ENCODE peak calls at places on chromosome 11, in six cellular contexts. One of them, this sample, is unnamed.

GRCh38 chr11:90134420-90135003 is at the start of gene NAALAD2:
- DNase-seq in RPMI8226: no peak
- DNase-seq in iPS-NIHi11: peak
- DNase-seq in activated CD4-positive, alpha-beta T cell treated with anti-CD3 and anti-CD28 coated beads for 24 hours: no peak
- DNase-seq in GM03348: peak
- DNase-seq in activated T-helper 9 cell treated with anti-CD3 and anti-CD28 coated beads, Interleukin-2, amount 50 U/mL, for 16 hours: no peak
- DNase-seq in this sample: peak

GRCh38 chr11:58805065-58805464 is 39.4 kb downstream of the GLYATL2 start:
- DNase-seq in RPMI8226: no peak
- DNase-seq in iPS-NIHi11: no peak
- DNase-seq in activated CD4-positive, alpha-beta T cell treated with anti-CD3 and anti-CD28 coated beads for 24 hours: no peak
- DNase-seq in GM03348: peak
- DNase-seq in activated T-helper 9 cell treated with anti-CD3 and anti-CD28 coated beads, Interleukin-2, amount 50 U/mL, for 16 hours: no peak
- DNase-seq in this sample: no peak

GRCh38 chr11:12724301-12725046 is 50.3 kb downstream of the TEAD1 start:
- DNase-seq in RPMI8226: peak
- DNase-seq in iPS-NIHi11: peak
- DNase-seq in activated CD4-positive, alpha-beta T cell treated with anti-CD3 and anti-CD28 coated beads for 24 hours: no peak
- DNase-seq in GM03348: no peak
- DNase-seq in activated T-helper 9 cell treated with anti-CD3 and anti-CD28 coated beads, Interleukin-2, amount 50 U/mL, for 16 hours: no peak
- DNase-seq in this sample: peak

GRCh38 chr11:76637491-76638266 is 32.9 kb downstream of the LRRC32 start:
- DNase-seq in RPMI8226: peak
- DNase-seq in iPS-NIHi11: no peak
- DNase-seq in activated CD4-positive, alpha-beta T cell treated with anti-CD3 and anti-CD28 coated beads for 24 hours: no peak
- DNase-seq in GM03348: no peak
- DNase-seq in activated T-helper 9 cell treated with anti-CD3 and anti-CD28 coated beads, Interleukin-2, amount 50 U/mL, for 16 hours: no peak
- DNase-seq in this sample: peak

GRCh38 chr11:121652982-121653381 is 200.2 kb upstream of the SORL1-AS1 start:
- DNase-seq in RPMI8226: no peak
- DNase-seq in iPS-NIHi11: peak
- DNase-seq in activated CD4-positive, alpha-beta T cell treated with anti-CD3 and anti-CD28 coated beads for 24 hours: no peak
- DNase-seq in GM03348: peak
- DNase-seq in activated T-helper 9 cell treated with anti-CD3 and anti-CD28 coated beads, Interleukin-2, amount 50 U/mL, for 16 hours: no peak
- DNase-seq in this sample: no peak

GRCh38 chr11:73311394-73311869 is 3.4 kb downstream of the ARHGEF17 start:
- DNase-seq in RPMI8226: no peak
- DNase-seq in iPS-NIHi11: no peak
- DNase-seq in activated CD4-positive, alpha-beta T cell treated with anti-CD3 and anti-CD28 coated beads for 24 hours: no peak
- DNase-seq in GM03348: no peak
- DNase-seq in activated T-helper 9 cell treated with anti-CD3 and anti-CD28 coated beads, Interleukin-2, amount 50 U/mL, for 16 hours: no peak
- DNase-seq in this sample: peak

GRCh38 chr11:45934580-45935318 is 12.3 kb downstream of the LARGE2 start:
- DNase-seq in RPMI8226: no peak
- DNase-seq in iPS-NIHi11: no peak
- DNase-seq in activated CD4-positive, alpha-beta T cell treated with anti-CD3 and anti-CD28 coated beads for 24 hours: no peak
- DNase-seq in GM03348: no peak
- DNase-seq in activated T-helper 9 cell treated with anti-CD3 and anti-CD28 coated beads, Interleukin-2, amount 50 U/mL, for 16 hours: no peak
- DNase-seq in this sample: no peak

GRCh38 chr11:129435499-129436245 is 60.0 kb downstream of the BARX2 start:
- DNase-seq in RPMI8226: no peak
- DNase-seq in iPS-NIHi11: no peak
- DNase-seq in activated CD4-positive, alpha-beta T cell treated with anti-CD3 and anti-CD28 coated beads for 24 hours: no peak
- DNase-seq in GM03348: no peak
- DNase-seq in activated T-helper 9 cell treated with anti-CD3 and anti-CD28 coated beads, Interleukin-2, amount 50 U/mL, for 16 hours: no peak
- DNase-seq in this sample: no peak

GRCh38 chr11:70020336-70021214 is 57.5 kb upstream of the ANO1 start:
- DNase-seq in RPMI8226: no peak
- DNase-seq in iPS-NIHi11: no peak
- DNase-seq in activated CD4-positive, alpha-beta T cell treated with anti-CD3 and anti-CD28 coated beads for 24 hours: no peak
- DNase-seq in GM03348: peak
- DNase-seq in activated T-helper 9 cell treated with anti-CD3 and anti-CD28 coated beads, Interleukin-2, amount 50 U/mL, for 16 hours: no peak
- DNase-seq in this sample: no peak

GRCh38 chr11:118928870-118929495 is 3.3 kb upstream of the BCL9L start:
- DNase-seq in RPMI8226: peak
- DNase-seq in iPS-NIHi11: no peak
- DNase-seq in activated CD4-positive, alpha-beta T cell treated with anti-CD3 and anti-CD28 coated beads for 24 hours: no peak
- DNase-seq in GM03348: peak
- DNase-seq in activated T-helper 9 cell treated with anti-CD3 and anti-CD28 coated beads, Interleukin-2, amount 50 U/mL, for 16 hours: no peak
- DNase-seq in this sample: peak

GRCh38 chr11:7552666-7553065 is 38.9 kb downstream of the PPFIBP2 start:
- DNase-seq in RPMI8226: no peak
- DNase-seq in iPS-NIHi11: no peak
- DNase-seq in activated CD4-positive, alpha-beta T cell treated with anti-CD3 and anti-CD28 coated beads for 24 hours: no peak
- DNase-seq in GM03348: no peak
- DNase-seq in activated T-helper 9 cell treated with anti-CD3 and anti-CD28 coated beads, Interleukin-2, amount 50 U/mL, for 16 hours: no peak
- DNase-seq in this sample: no peak

GRCh38 chr11:14109742-14110141 is 147.2 kb downstream of the SPON1 start:
- DNase-seq in RPMI8226: no peak
- DNase-seq in iPS-NIHi11: no peak
- DNase-seq in activated CD4-positive, alpha-beta T cell treated with anti-CD3 and anti-CD28 coated beads for 24 hours: no peak
- DNase-seq in GM03348: no peak
- DNase-seq in activated T-helper 9 cell treated with anti-CD3 and anti-CD28 coated beads, Interleukin-2, amount 50 U/mL, for 16 hours: no peak
- DNase-seq in this sample: no peak

GRCh38 chr11:15937601-15938361 is 418.6 kb downstream of the SOX6 start:
- DNase-seq in RPMI8226: no peak
- DNase-seq in iPS-NIHi11: peak
- DNase-seq in activated CD4-positive, alpha-beta T cell treated with anti-CD3 and anti-CD28 coated beads for 24 hours: no peak
- DNase-seq in GM03348: no peak
- DNase-seq in activated T-helper 9 cell treated with anti-CD3 and anti-CD28 coated beads, Interleukin-2, amount 50 U/mL, for 16 hours: no peak
- DNase-seq in this sample: peak

GRCh38 chr11:28674432-28675076 is 566.4 kb downstream of the METTL15 start:
- DNase-seq in RPMI8226: peak
- DNase-seq in iPS-NIHi11: peak
- DNase-seq in activated CD4-positive, alpha-beta T cell treated with anti-CD3 and anti-CD28 coated beads for 24 hours: no peak
- DNase-seq in GM03348: peak
- DNase-seq in activated T-helper 9 cell treated with anti-CD3 and anti-CD28 coated beads, Interleukin-2, amount 50 U/mL, for 16 hours: no peak
- DNase-seq in this sample: no peak

GRCh38 chr11:76803023-76803422 is 19.9 kb downstream of the TSKU start:
- DNase-seq in RPMI8226: no peak
- DNase-seq in iPS-NIHi11: peak
- DNase-seq in activated CD4-positive, alpha-beta T cell treated with anti-CD3 and anti-CD28 coated beads for 24 hours: no peak
- DNase-seq in GM03348: peak
- DNase-seq in activated T-helper 9 cell treated with anti-CD3 and anti-CD28 coated beads, Interleukin-2, amount 50 U/mL, for 16 hours: no peak
- DNase-seq in this sample: no peak

GRCh38 chr11:65492637-65493366 is 6.0 kb upstream of the MALAT1 start:
- DNase-seq in RPMI8226: peak
- DNase-seq in iPS-NIHi11: no peak
- DNase-seq in activated CD4-positive, alpha-beta T cell treated with anti-CD3 and anti-CD28 coated beads for 24 hours: no peak
- DNase-seq in GM03348: peak
- DNase-seq in activated T-helper 9 cell treated with anti-CD3 and anti-CD28 coated beads, Interleukin-2, amount 50 U/mL, for 16 hours: no peak
- DNase-seq in this sample: peak

GRCh38 chr11:121231576-121232278 is 60.8 kb upstream of the SC5D start:
- DNase-seq in RPMI8226: no peak
- DNase-seq in iPS-NIHi11: no peak
- DNase-seq in activated CD4-positive, alpha-beta T cell treated with anti-CD3 and anti-CD28 coated beads for 24 hours: no peak
- DNase-seq in GM03348: no peak
- DNase-seq in activated T-helper 9 cell treated with anti-CD3 and anti-CD28 coated beads, Interleukin-2, amount 50 U/mL, for 16 hours: no peak
- DNase-seq in this sample: no peak

GRCh38 chr11:5698281-5698680 is 8.7 kb downstream of the TRIM22 start:
- DNase-seq in RPMI8226: no peak
- DNase-seq in iPS-NIHi11: no peak
- DNase-seq in activated CD4-positive, alpha-beta T cell treated with anti-CD3 and anti-CD28 coated beads for 24 hours: no peak
- DNase-seq in GM03348: no peak
- DNase-seq in activated T-helper 9 cell treated with anti-CD3 and anti-CD28 coated beads, Interleukin-2, amount 50 U/mL, for 16 hours: no peak
- DNase-seq in this sample: no peak

GRCh38 chr11:118434553-118435232 is 1.6 kb upstream of the KMT2A start:
- DNase-seq in RPMI8226: peak
- DNase-seq in iPS-NIHi11: peak
- DNase-seq in activated CD4-positive, alpha-beta T cell treated with anti-CD3 and anti-CD28 coated beads for 24 hours: peak
- DNase-seq in GM03348: peak
- DNase-seq in activated T-helper 9 cell treated with anti-CD3 and anti-CD28 coated beads, Interleukin-2, amount 50 U/mL, for 16 hours: peak
- DNase-seq in this sample: peak

GRCh38 chr11:134145715-134146114 is 76.8 kb downstream of the JAM3 start:
- DNase-seq in RPMI8226: no peak
- DNase-seq in iPS-NIHi11: no peak
- DNase-seq in activated CD4-positive, alpha-beta T cell treated with anti-CD3 and anti-CD28 coated beads for 24 hours: no peak
- DNase-seq in GM03348: no peak
- DNase-seq in activated T-helper 9 cell treated with anti-CD3 and anti-CD28 coated beads, Interleukin-2, amount 50 U/mL, for 16 hours: no peak
- DNase-seq in this sample: no peak

GRCh38 chr11:64970731-64971151 is 1.2 kb downstream of the MAJIN start:
- DNase-seq in RPMI8226: peak
- DNase-seq in iPS-NIHi11: no peak
- DNase-seq in activated CD4-positive, alpha-beta T cell treated with anti-CD3 and anti-CD28 coated beads for 24 hours: peak
- DNase-seq in GM03348: no peak
- DNase-seq in activated T-helper 9 cell treated with anti-CD3 and anti-CD28 coated beads, Interleukin-2, amount 50 U/mL, for 16 hours: peak
- DNase-seq in this sample: no peak

GRCh38 chr11:12199231-12199948 is 89.0 kb downstream of the MICAL2 start:
- DNase-seq in RPMI8226: peak
- DNase-seq in iPS-NIHi11: no peak
- DNase-seq in activated CD4-positive, alpha-beta T cell treated with anti-CD3 and anti-CD28 coated beads for 24 hours: no peak
- DNase-seq in GM03348: no peak
- DNase-seq in activated T-helper 9 cell treated with anti-CD3 and anti-CD28 coated beads, Interleukin-2, amount 50 U/mL, for 16 hours: no peak
- DNase-seq in this sample: no peak

GRCh38 chr11:20669833-20670684 is 673 bp downstream of the NELL1 start:
- DNase-seq in RPMI8226: no peak
- DNase-seq in iPS-NIHi11: peak
- DNase-seq in activated CD4-positive, alpha-beta T cell treated with anti-CD3 and anti-CD28 coated beads for 24 hours: no peak
- DNase-seq in GM03348: peak
- DNase-seq in activated T-helper 9 cell treated with anti-CD3 and anti-CD28 coated beads, Interleukin-2, amount 50 U/mL, for 16 hours: no peak
- DNase-seq in this sample: no peak

GRCh38 chr11:119480375-119481020 is 57.5 kb upstream of the THY1 start:
- DNase-seq in RPMI8226: no peak
- DNase-seq in iPS-NIHi11: no peak
- DNase-seq in activated CD4-positive, alpha-beta T cell treated with anti-CD3 and anti-CD28 coated beads for 24 hours: no peak
- DNase-seq in GM03348: no peak
- DNase-seq in activated T-helper 9 cell treated with anti-CD3 and anti-CD28 coated beads, Interleukin-2, amount 50 U/mL, for 16 hours: no peak
- DNase-seq in this sample: no peak

GRCh38 chr11:34658071-34659015 is 37.5 kb downstream of the EHF start:
- DNase-seq in RPMI8226: no peak
- DNase-seq in iPS-NIHi11: no peak
- DNase-seq in activated CD4-positive, alpha-beta T cell treated with anti-CD3 and anti-CD28 coated beads for 24 hours: no peak
- DNase-seq in GM03348: no peak
- DNase-seq in activated T-helper 9 cell treated with anti-CD3 and anti-CD28 coated beads, Interleukin-2, amount 50 U/mL, for 16 hours: no peak
- DNase-seq in this sample: no peak

GRCh38 chr11:98056945-98057344 is 963.8 kb upstream of the CNTN5 start:
- DNase-seq in RPMI8226: no peak
- DNase-seq in iPS-NIHi11: no peak
- DNase-seq in activated CD4-positive, alpha-beta T cell treated with anti-CD3 and anti-CD28 coated beads for 24 hours: no peak
- DNase-seq in GM03348: no peak
- DNase-seq in activated T-helper 9 cell treated with anti-CD3 and anti-CD28 coated beads, Interleukin-2, amount 50 U/mL, for 16 hours: no peak
- DNase-seq in this sample: no peak

GRCh38 chr11:73353422-73353821 is 22.8 kb upstream of the RELT start:
- DNase-seq in RPMI8226: no peak
- DNase-seq in iPS-NIHi11: no peak
- DNase-seq in activated CD4-positive, alpha-beta T cell treated with anti-CD3 and anti-CD28 coated beads for 24 hours: no peak
- DNase-seq in GM03348: no peak
- DNase-seq in activated T-helper 9 cell treated with anti-CD3 and anti-CD28 coated beads, Interleukin-2, amount 50 U/mL, for 16 hours: no peak
- DNase-seq in this sample: no peak

GRCh38 chr11:34651551-34651950 is 30.7 kb downstream of the EHF start:
- DNase-seq in RPMI8226: peak
- DNase-seq in iPS-NIHi11: no peak
- DNase-seq in activated CD4-positive, alpha-beta T cell treated with anti-CD3 and anti-CD28 coated beads for 24 hours: no peak
- DNase-seq in GM03348: no peak
- DNase-seq in activated T-helper 9 cell treated with anti-CD3 and anti-CD28 coated beads, Interleukin-2, amount 50 U/mL, for 16 hours: no peak
- DNase-seq in this sample: no peak

GRCh38 chr11:61347916-61348461 is 13.7 kb downstream of the CYB561A3 start:
- DNase-seq in RPMI8226: no peak
- DNase-seq in iPS-NIHi11: no peak
- DNase-seq in activated CD4-positive, alpha-beta T cell treated with anti-CD3 and anti-CD28 coated beads for 24 hours: no peak
- DNase-seq in GM03348: no peak
- DNase-seq in activated T-helper 9 cell treated with anti-CD3 and anti-CD28 coated beads, Interleukin-2, amount 50 U/mL, for 16 hours: no peak
- DNase-seq in this sample: no peak

GRCh38 chr11:35594680-35595079 is 23.6 kb upstream of the FJX1 start:
- DNase-seq in RPMI8226: no peak
- DNase-seq in iPS-NIHi11: no peak
- DNase-seq in activated CD4-positive, alpha-beta T cell treated with anti-CD3 and anti-CD28 coated beads for 24 hours: no peak
- DNase-seq in GM03348: no peak
- DNase-seq in activated T-helper 9 cell treated with anti-CD3 and anti-CD28 coated beads, Interleukin-2, amount 50 U/mL, for 16 hours: no peak
- DNase-seq in this sample: no peak

GRCh38 chr11:93895106-93895862 is 44.9 kb upstream of the VSTM5 start:
- DNase-seq in RPMI8226: peak
- DNase-seq in iPS-NIHi11: peak
- DNase-seq in activated CD4-positive, alpha-beta T cell treated with anti-CD3 and anti-CD28 coated beads for 24 hours: no peak
- DNase-seq in GM03348: peak
- DNase-seq in activated T-helper 9 cell treated with anti-CD3 and anti-CD28 coated beads, Interleukin-2, amount 50 U/mL, for 16 hours: no peak
- DNase-seq in this sample: no peak

GRCh38 chr11:76769071-76769560 is 14.0 kb upstream of the TSKU start:
- DNase-seq in RPMI8226: peak
- DNase-seq in iPS-NIHi11: no peak
- DNase-seq in activated CD4-positive, alpha-beta T cell treated with anti-CD3 and anti-CD28 coated beads for 24 hours: no peak
- DNase-seq in GM03348: peak
- DNase-seq in activated T-helper 9 cell treated with anti-CD3 and anti-CD28 coated beads, Interleukin-2, amount 50 U/mL, for 16 hours: no peak
- DNase-seq in this sample: no peak

GRCh38 chr11:63212742-63213141 is 30.7 kb downstream of the SLC22A25 start:
- DNase-seq in RPMI8226: peak
- DNase-seq in iPS-NIHi11: peak
- DNase-seq in activated CD4-positive, alpha-beta T cell treated with anti-CD3 and anti-CD28 coated beads for 24 hours: no peak
- DNase-seq in GM03348: peak
- DNase-seq in activated T-helper 9 cell treated with anti-CD3 and anti-CD28 coated beads, Interleukin-2, amount 50 U/mL, for 16 hours: no peak
- DNase-seq in this sample: no peak

GRCh38 chr11:46361283-46362145 is 14.3 kb downstream of the DGKZ start:
- DNase-seq in RPMI8226: no peak
- DNase-seq in iPS-NIHi11: peak
- DNase-seq in activated CD4-positive, alpha-beta T cell treated with anti-CD3 and anti-CD28 coated beads for 24 hours: no peak
- DNase-seq in GM03348: peak
- DNase-seq in activated T-helper 9 cell treated with anti-CD3 and anti-CD28 coated beads, Interleukin-2, amount 50 U/mL, for 16 hours: peak
- DNase-seq in this sample: peak